ENCODE peak calls at places on chromosome 15, in eight cellular contexts. V, K, W, P, E, L, D and S are unnamed samples.
A peak's percentile ranks its signal among the peaks of the same experiment; 100 is the strongest.

GRCh38 chr15:90036343-90036742 is 35.2 kb downstream of the ZNF710 start:
- DNase-seq in V (no peak), K (no peak), W (no peak), P (no peak), E (no peak), L (no peak), D (no peak), S (no peak)

GRCh38 chr15:61227269-61228024 is 1.7 kb downstream of the RORA start:
- DNase-seq in V (peak; percentile 47), K (no peak), W (no peak), P (peak; percentile 50), E (no peak), L (no peak), D (no peak), S (peak; percentile 38)

GRCh38 chr15:28033443-28033842 is 65.7 kb downstream of the OCA2 start:
- DNase-seq in V (no peak), K (no peak), W (no peak), P (no peak), E (no peak), L (no peak), D (no peak), S (no peak)

GRCh38 chr15:58473720-58474119 is 41.9 kb downstream of the LIPC start:
- DNase-seq in V (peak; percentile 41), K (no peak), W (no peak), P (peak; percentile 85), E (no peak), L (no peak), D (no peak), S (peak; percentile 91)

GRCh38 chr15:69896606-69897005 is 201.1 kb downstream of the TLE3 start:
- DNase-seq in V (no peak), K (no peak), W (no peak), P (peak; percentile 14), E (no peak), L (no peak), D (no peak), S (no peak)

GRCh38 chr15:51888593-51889195 is 59.2 kb downstream of the TMOD3 start:
- DNase-seq in V (peak; percentile 56), K (no peak), W (no peak), P (peak; percentile 51), E (no peak), L (peak; percentile 17), D (no peak), S (peak; percentile 48)

GRCh38 chr15:69031013-69032001 is 16.8 kb downstream of the NOX5 start:
- DNase-seq in V (no peak), K (peak; percentile 63), W (no peak), P (peak; percentile 39), E (no peak), L (no peak), D (no peak), S (peak; percentile 62)

GRCh38 chr15:66753687-66754377 is 51.8 kb downstream of the SMAD6 start:
- DNase-seq in V (no peak), K (no peak), W (no peak), P (no peak), E (no peak), L (no peak), D (no peak), S (no peak)

GRCh38 chr15:80967451-80967850 is 22.2 kb downstream of the MESD start:
- DNase-seq in V (no peak), K (no peak), W (no peak), P (peak; percentile 86), E (no peak), L (no peak), D (no peak), S (peak; percentile 88)

GRCh38 chr15:67135494-67135893 is 70.1 kb downstream of the SMAD3 start:
- DNase-seq in V (no peak), K (no peak), W (no peak), P (peak; percentile 56), E (no peak), L (no peak), D (no peak), S (peak; percentile 89)

GRCh38 chr15:77456746-77457618 is 36.3 kb downstream of the HMG20A start:
- DNase-seq in V (peak; percentile 37), K (no peak), W (no peak), P (peak; percentile 21), E (no peak), L (no peak), D (no peak), S (peak; percentile 25)

GRCh38 chr15:76162050-76162425 is 102.3 kb downstream of the TMEM266 start:
- DNase-seq in V (no peak), K (no peak), W (no peak), P (no peak), E (no peak), L (no peak), D (no peak), S (no peak)

GRCh38 chr15:98667521-98668179 is 19.3 kb downstream of the IGF1R start:
- DNase-seq in V (no peak), K (no peak), W (no peak), P (no peak), E (no peak), L (no peak), D (no peak), S (no peak)